ENCODE peak calls at places on chromosomes 7 and 10, in ten cellular contexts. J, H, C, W, L, D, G, O, E and K are unnamed samples.

GRCh38 chr10:18136056-18136916 is 3.9 kb upstream of the CACNB2 start:
- DNase-seq in J (no peak), D (no peak), L (no peak), O (no peak), H (no peak), E (no peak), G (no peak), C (no peak), W (peak), K (no peak)

GRCh38 chr7:15015545-15016314 is 113.2 kb upstream of the DGKB start:
- DNase-seq in W (peak), E (peak), G (peak), H (peak), J (peak), L (no peak), D (peak), O (peak), C (peak), K (peak)

GRCh38 chr7:5606235-5606634 is 175.2 kb downstream of the RNF216 start:
- DNase-seq in W (no peak), H (no peak), C (no peak), J (no peak), G (no peak), L (no peak), O (no peak), D (no peak), E (no peak), K (no peak)

GRCh38 chr10:26381986-26382385 is 56.2 kb upstream of the APBB1IP start:
- DNase-seq in E (no peak), O (no peak), H (no peak), D (no peak), W (no peak), C (no peak), L (no peak), G (no peak), J (no peak), K (no peak)

GRCh38 chr7:91079491-91079890 is 184.7 kb upstream of the FZD1 start:
- DNase-seq in W (peak), G (no peak), D (no peak), H (no peak), O (no peak), E (no peak), J (no peak), C (no peak), L (no peak), K (no peak)

GRCh38 chr10:34504534-34504933 is 310.6 kb downstream of the PARD3 start:
- DNase-seq in C (no peak), G (peak), J (no peak), W (peak), H (no peak), D (no peak), O (peak), L (no peak), E (no peak), K (no peak)

GRCh38 chr7:2982831-2983230 is 60.8 kb downstream of the CARD11 start:
- DNase-seq in J (no peak), O (no peak), C (no peak), E (no peak), L (no peak), W (no peak), H (no peak), D (peak), G (no peak), K (no peak)

GRCh38 chr7:92875719-92876118 is 39.3 kb upstream of the CDK6 start:
- DNase-seq in W (no peak), E (peak), H (no peak), L (no peak), O (no peak), C (no peak), G (no peak), J (no peak), D (no peak), K (no peak)

GRCh38 chr7:27185013-27185707 is at the start of gene HOXA11:
- DNase-seq in D (no peak), E (no peak), W (peak), J (no peak), G (no peak), C (peak), O (peak), L (no peak), H (no peak), K (peak)

GRCh38 chr10:10293431-10293830 is 724.2 kb upstream of the CELF2 start:
- DNase-seq in L (no peak), G (no peak), J (peak), D (no peak), H (peak), W (peak), C (no peak), E (peak), O (no peak), K (no peak)

GRCh38 chr7:153832160-153832559 is 220.0 kb upstream of the DPP6 start:
- DNase-seq in O (no peak), L (no peak), H (no peak), G (peak), W (no peak), C (no peak), J (no peak), E (no peak), D (no peak), K (no peak)

GRCh38 chr10:81843042-81843441 is 32.0 kb upstream of the NRG3 start:
- DNase-seq in O (no peak), L (no peak), E (no peak), H (no peak), D (no peak), W (no peak), G (no peak), J (no peak), C (no peak), K (no peak)

GRCh38 chr10:61961278-61961677 is 59.8 kb downstream of the ARID5B start:
- DNase-seq in H (no peak), G (no peak), D (peak), E (no peak), L (no peak), W (no peak), O (no peak), C (no peak), J (no peak), K (no peak)

GRCh38 chr10:387949-388660 is 252.8 kb downstream of the ZMYND11 start:
- DNase-seq in G (peak), C (no peak), W (no peak), H (no peak), O (no peak), L (no peak), J (no peak), D (no peak), E (peak), K (no peak)

GRCh38 chr7:143480501-143480900 is 2.8 kb downstream of the TAS2R41 start:
- DNase-seq in O (no peak), W (peak), D (no peak), J (no peak), L (no peak), H (no peak), C (no peak), G (no peak), E (no peak), K (no peak)

GRCh38 chr7:155371331-155371883 is 73.7 kb downstream of the INSIG1 start:
- DNase-seq in O (no peak), W (no peak), L (no peak), C (no peak), G (no peak), H (no peak), E (no peak), J (no peak), D (no peak), K (no peak)

GRCh38 chr10:17643339-17643754 is 604 bp upstream of the STAM start:
- DNase-seq in J (no peak), D (no peak), W (peak), L (peak), H (peak), O (peak), G (peak), E (no peak), C (peak), K (peak)

GRCh38 chr7:105963038-105963667 is at the start of gene CDHR3:
- DNase-seq in G (peak), L (peak), D (no peak), C (no peak), O (peak), H (no peak), J (peak), W (no peak), E (no peak), K (no peak)

GRCh38 chr10:69730251-69731156 is 71.2 kb upstream of the COL13A1 start:
- DNase-seq in H (peak), L (peak), D (no peak), J (no peak), G (no peak), W (peak), O (no peak), E (peak), C (no peak), K (no peak)

GRCh38 chr7:111400088-111400487 is 162.2 kb downstream of the IMMP2L start:
- DNase-seq in G (no peak), D (no peak), O (no peak), W (no peak), J (no peak), L (no peak), H (no peak), E (no peak), C (no peak), K (no peak)

GRCh38 chr7:2680256-2680655 is 7.7 kb upstream of the AMZ1 start:
- DNase-seq in O (no peak), E (no peak), C (no peak), L (no peak), D (no peak), W (no peak), H (no peak), G (no peak), J (no peak), K (no peak)

GRCh38 chr10:127344346-127344745 is 148.0 kb upstream of the INSYN2A start:
- DNase-seq in C (no peak), O (no peak), L (no peak), J (no peak), E (no peak), D (no peak), W (no peak), G (no peak), H (no peak), K (no peak)

GRCh38 chr10:127346604-127347003 is 150.2 kb upstream of the INSYN2A start:
- DNase-seq in J (no peak), E (no peak), H (no peak), D (no peak), G (no peak), W (no peak), L (no peak), C (no peak), O (no peak), K (no peak)

GRCh38 chr10:127349737-127350136 is 153.3 kb upstream of the INSYN2A start:
- DNase-seq in L (no peak), H (no peak), J (no peak), G (no peak), W (no peak), O (no peak), E (no peak), D (no peak), C (no peak), K (peak)

GRCh38 chr10:127345231-127345965 is 149.0 kb upstream of the INSYN2A start:
- DNase-seq in C (no peak), E (no peak), W (no peak), J (peak), L (no peak), G (no peak), H (no peak), O (no peak), D (no peak), K (no peak)

GRCh38 chr10:127347202-127347959 is 151.0 kb upstream of the INSYN2A start:
- DNase-seq in W (no peak), D (no peak), J (no peak), H (no peak), C (no peak), L (no peak), E (no peak), G (no peak), O (no peak), K (no peak)
- H3K4me3 ChIP-seq in W (no peak), D (no peak), J (no peak), H (no peak), C (no peak), L (no peak), E (no peak), G (no peak), O (no peak), K (no peak)

GRCh38 chr10:99330675-99330924 is 1.4 kb downstream of the CNNM1 start:
- DNase-seq in O (no peak), H (no peak), L (no peak), D (no peak), J (no peak), W (no peak), C (no peak), G (no peak), E (no peak), K (no peak)

GRCh38 chr10:99331207-99331803 is 2.1 kb downstream of the CNNM1 start:
- DNase-seq in H (no peak), L (no peak), C (no peak), O (no peak), J (no peak), G (peak), D (no peak), E (no peak), W (peak), K (no peak)

GRCh38 chr10:99329891-99330674 is 927 bp downstream of the CNNM1 start:
- DNase-seq in H (no peak), E (peak), G (no peak), W (peak), L (no peak), D (no peak), O (no peak), C (no peak), J (peak), K (no peak)

GRCh38 chr10:99329238-99329890 is at the start of gene CNNM1:
- DNase-seq in J (no peak), C (no peak), O (peak), E (peak), H (no peak), G (no peak), D (no peak), L (no peak), W (peak), K (no peak)

DNA sequence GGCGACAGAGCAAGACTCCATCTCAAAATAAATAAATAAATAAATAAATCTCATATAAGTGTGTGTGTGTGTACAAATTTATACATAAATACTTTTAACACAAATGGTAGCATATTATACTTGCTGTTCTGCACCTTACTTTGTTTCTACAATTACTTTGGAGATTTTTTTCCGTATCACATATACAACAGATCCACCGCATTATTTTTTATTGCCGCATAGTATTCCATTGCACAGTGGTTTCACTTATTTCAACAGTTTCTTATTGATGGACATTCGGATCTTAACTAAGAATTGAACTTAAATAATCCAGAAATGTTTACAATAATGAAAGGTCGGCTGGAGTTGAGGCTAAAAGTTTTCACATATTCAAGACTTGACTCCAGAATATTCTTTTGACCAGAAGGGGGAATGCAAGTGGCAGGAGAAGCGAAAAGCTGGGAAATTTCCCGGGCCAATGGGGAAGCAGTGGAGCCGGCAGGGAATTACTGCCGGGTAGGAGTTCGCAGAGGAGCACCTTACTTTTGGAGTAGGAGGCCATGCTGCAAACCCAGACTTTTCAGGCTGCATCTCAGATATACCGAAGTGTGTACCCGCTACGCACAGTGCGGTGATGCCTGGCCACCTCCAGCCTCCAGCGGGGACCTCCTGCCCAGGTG is 448 bp upstream of the CNNM1 start:
- DNase-seq in L (no peak), C (no peak), D (no peak), J (no peak), H (no peak), W (peak), O (no peak), G (no peak), E (no peak), K (no peak)
- H3K4me3 ChIP-seq in L (no peak), C (peak), D (no peak), J (peak), H (peak), W (peak), O (peak), G (peak), E (peak), K (peak)

GRCh38 chr10:43108951-43109350 is 29.3 kb upstream of the CSGALNACT2 start:
- DNase-seq in C (no peak), G (no peak), O (no peak), W (no peak), L (no peak), J (no peak), H (no peak), E (no peak), D (no peak), K (no peak)

GRCh38 chr10:43106256-43107091 is 29.6 kb downstream of the RET start:
- DNase-seq in L (no peak), C (no peak), J (no peak), E (no peak), D (no peak), W (no peak), H (no peak), G (no peak), O (no peak), K (no peak)

GRCh38 chr10:43105793-43106158 is 28.9 kb downstream of the RET start:
- DNase-seq in C (no peak), O (no peak), H (no peak), J (no peak), G (no peak), D (no peak), W (no peak), L (no peak), E (no peak), K (no peak)

GRCh38 chr10:43102063-43102828 is 25.4 kb downstream of the RET start:
- DNase-seq in G (no peak), O (no peak), H (no peak), E (peak), D (no peak), J (no peak), W (no peak), C (no peak), L (no peak), K (no peak)

GRCh38 chr10:43105119-43105792 is 28.4 kb downstream of the RET start:
- DNase-seq in H (peak), D (peak), E (peak), C (no peak), G (peak), J (peak), O (peak), L (peak), W (peak), K (no peak)
- H3K4me3 ChIP-seq in H (peak), D (peak), E (peak), C (peak), G (peak), J (peak), O (peak), L (peak), W (peak), K (peak)

DNA sequence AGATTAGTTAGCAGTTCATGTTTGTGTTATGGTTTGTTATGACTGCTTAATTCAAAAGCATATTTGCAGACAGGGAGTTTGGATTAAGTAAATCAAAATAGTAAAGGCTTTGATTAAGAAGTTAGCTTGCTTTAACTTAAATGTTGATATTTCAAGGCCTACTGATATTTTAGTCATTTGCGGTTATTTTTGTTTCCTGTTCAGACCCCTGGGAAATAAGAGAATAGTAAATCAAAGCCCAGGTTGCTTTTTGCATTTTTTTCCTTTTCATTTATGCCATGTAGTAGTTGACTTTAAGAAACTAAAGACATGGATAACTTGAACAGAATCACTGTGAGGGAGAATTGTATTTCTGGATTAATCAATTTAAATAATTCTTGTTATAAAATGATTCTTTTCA is 77.3 kb downstream of the HDAC9 start:
- DNase-seq in D (peak), C (no peak), O (no peak), E (no peak), G (no peak), H (no peak), W (no peak), L (no peak), J (no peak), K (no peak)
- H3K4me3 ChIP-seq in D (peak), C (no peak), O (no peak), E (no peak), G (no peak), H (no peak), W (no peak), L (no peak), J (no peak), K (no peak)

DNA sequence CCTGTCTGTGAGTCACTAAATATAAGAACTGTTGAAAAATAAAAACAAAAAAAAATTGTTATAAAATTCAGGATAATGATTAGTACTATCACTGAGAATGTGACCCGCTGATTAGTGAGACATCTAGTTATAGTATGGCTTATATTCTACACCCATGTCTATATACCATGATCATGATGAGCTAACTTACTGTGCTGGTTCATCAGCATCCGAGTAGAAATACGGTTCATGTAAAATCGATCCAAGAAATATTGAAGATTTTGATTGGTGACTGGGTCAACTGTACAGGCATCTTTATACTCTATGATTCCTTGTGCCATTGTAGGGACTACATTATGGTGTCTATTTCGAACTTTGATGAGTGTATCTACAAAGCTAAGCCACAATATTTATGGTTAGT is 3.7 kb downstream of the PDK4 start:
- DNase-seq in O (no peak), G (no peak), C (no peak), J (no peak), H (no peak), W (no peak), L (no peak), D (no peak), E (no peak), K (no peak)
- H3K4me3 ChIP-seq in O (no peak), G (no peak), C (no peak), J (no peak), H (peak), W (no peak), L (no peak), D (no peak), E (peak), K (no peak)

GRCh38 chr7:101234636-101235035 is 3.0 kb downstream of the CLDN15 start:
- DNase-seq in E (no peak), D (no peak), H (no peak), L (no peak), W (no peak), O (no peak), G (no peak), J (no peak), C (no peak), K (no peak)

GRCh38 chr7:101233907-101234547 is 3.6 kb downstream of the CLDN15 start:
- DNase-seq in L (no peak), C (no peak), W (no peak), E (no peak), D (no peak), H (no peak), O (no peak), J (no peak), G (no peak), K (no peak)

GRCh38 chr7:101232141-101232821 is 5.3 kb downstream of the CLDN15 start:
- DNase-seq in G (no peak), C (no peak), E (peak), D (no peak), L (peak), O (peak), H (no peak), J (no peak), W (no peak), K (no peak)

GRCh38 chr7:101235050-101235449 is 2.6 kb downstream of the CLDN15 start:
- DNase-seq in W (no peak), L (no peak), E (no peak), C (no peak), J (no peak), G (peak), H (no peak), D (no peak), O (no peak), K (no peak)

DNA sequence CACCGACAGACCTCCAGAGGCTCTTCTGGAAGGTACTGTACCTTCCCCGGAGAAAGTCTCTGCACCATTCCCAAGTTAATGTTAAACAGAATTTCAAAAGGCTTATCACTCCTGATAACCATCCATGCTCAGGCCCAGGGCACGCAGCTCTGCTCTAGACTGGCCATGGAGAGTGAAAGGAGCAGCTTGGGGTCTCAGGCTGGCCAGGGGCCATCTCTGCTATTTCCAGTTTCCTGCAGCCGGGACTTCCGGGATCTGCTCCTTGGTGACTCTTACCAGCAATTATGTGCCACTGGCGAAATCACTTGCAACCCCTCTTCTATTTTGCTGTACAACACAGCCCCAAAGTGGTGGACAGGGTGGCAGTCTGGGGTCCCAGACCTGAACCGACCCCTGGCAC is 6.0 kb downstream of the CLDN15 start:
- DNase-seq in D (no peak), C (no peak), J (no peak), L (no peak), W (no peak), E (peak), O (no peak), H (no peak), G (peak), K (no peak)
- H3K4me3 ChIP-seq in D (no peak), C (no peak), J (peak), L (no peak), W (no peak), E (no peak), O (peak), H (no peak), G (peak), K (no peak)

GRCh38 chr10:79243211-79244067 is 103.8 kb upstream of the PPIF start:
- DNase-seq in E (peak), O (no peak), L (no peak), H (peak), W (no peak), D (peak), J (no peak), C (no peak), G (no peak), K (no peak)
- H3K4me3 ChIP-seq in E (peak), O (peak), L (peak), H (peak), W (peak), D (peak), J (peak), C (no peak), G (no peak), K (peak)